ENCODE peak calls at places on chromosomes 7 and 10, in seven cellular contexts. One of them, this sample, is unnamed.

GRCh38 chr7:86904949-86905834 is 154.3 kb downstream of the ELAPOR2 start:
- DNase-seq in esophagus squamous epithelium: no peak
- DNase-seq in GM23338: peak; percentile 67
- DNase-seq in AG04450: no peak
- DNase-seq in dorsolateral prefrontal cortex: no peak
- DNase-seq in kidney: no peak
- DNase-seq in fibroblast of lung: peak; percentile 8
- DNase-seq in this sample: no peak

GRCh38 chr7:17535776-17536175 is 237.3 kb downstream of the AHR start:
- DNase-seq in esophagus squamous epithelium: no peak
- DNase-seq in GM23338: no peak
- DNase-seq in AG04450: no peak
- DNase-seq in dorsolateral prefrontal cortex: no peak
- DNase-seq in kidney: no peak
- DNase-seq in fibroblast of lung: peak; percentile 87
- DNase-seq in this sample: no peak

GRCh38 chr7:17405786-17406185 is 107.3 kb downstream of the AHR start:
- DNase-seq in esophagus squamous epithelium: no peak
- DNase-seq in GM23338: no peak
- DNase-seq in AG04450: peak; percentile 76
- DNase-seq in dorsolateral prefrontal cortex: no peak
- DNase-seq in kidney: no peak
- DNase-seq in fibroblast of lung: peak; percentile 97
- DNase-seq in this sample: no peak

GRCh38 chr10:28774051-28774995 is 97.0 kb downstream of the BAMBI start:
- DNase-seq in esophagus squamous epithelium: no peak
- DNase-seq in GM23338: no peak
- DNase-seq in AG04450: no peak
- DNase-seq in dorsolateral prefrontal cortex: no peak
- DNase-seq in kidney: no peak
- DNase-seq in fibroblast of lung: no peak
- DNase-seq in this sample: no peak

GRCh38 chr7:47635091-47636090 is 53.5 kb upstream of the TNS3 start:
- DNase-seq in esophagus squamous epithelium: no peak
- DNase-seq in GM23338: peak; percentile 50
- DNase-seq in AG04450: no peak
- DNase-seq in dorsolateral prefrontal cortex: no peak
- DNase-seq in kidney: peak; percentile 82
- DNase-seq in fibroblast of lung: no peak
- DNase-seq in this sample: no peak

GRCh38 chr10:99551158-99551557 is 18.4 kb downstream of the NKX2-3 start:
- DNase-seq in esophagus squamous epithelium: no peak
- DNase-seq in GM23338: no peak
- DNase-seq in AG04450: peak; percentile 15
- DNase-seq in dorsolateral prefrontal cortex: no peak
- DNase-seq in kidney: no peak
- DNase-seq in fibroblast of lung: peak; percentile 38
- DNase-seq in this sample: no peak

GRCh38 chr7:28855538-28856217 is 102.5 kb downstream of the TRIL start:
- DNase-seq in esophagus squamous epithelium: no peak
- DNase-seq in GM23338: no peak
- DNase-seq in AG04450: peak; percentile 87
- DNase-seq in dorsolateral prefrontal cortex: no peak
- DNase-seq in kidney: no peak
- DNase-seq in fibroblast of lung: peak; percentile 99
- DNase-seq in this sample: no peak

GRCh38 chr10:96971324-96971723 is 139.2 kb downstream of the LCOR start:
- DNase-seq in esophagus squamous epithelium: no peak
- DNase-seq in GM23338: no peak
- DNase-seq in AG04450: no peak
- DNase-seq in dorsolateral prefrontal cortex: no peak
- DNase-seq in kidney: no peak
- DNase-seq in fibroblast of lung: no peak
- DNase-seq in this sample: no peak

DNA sequence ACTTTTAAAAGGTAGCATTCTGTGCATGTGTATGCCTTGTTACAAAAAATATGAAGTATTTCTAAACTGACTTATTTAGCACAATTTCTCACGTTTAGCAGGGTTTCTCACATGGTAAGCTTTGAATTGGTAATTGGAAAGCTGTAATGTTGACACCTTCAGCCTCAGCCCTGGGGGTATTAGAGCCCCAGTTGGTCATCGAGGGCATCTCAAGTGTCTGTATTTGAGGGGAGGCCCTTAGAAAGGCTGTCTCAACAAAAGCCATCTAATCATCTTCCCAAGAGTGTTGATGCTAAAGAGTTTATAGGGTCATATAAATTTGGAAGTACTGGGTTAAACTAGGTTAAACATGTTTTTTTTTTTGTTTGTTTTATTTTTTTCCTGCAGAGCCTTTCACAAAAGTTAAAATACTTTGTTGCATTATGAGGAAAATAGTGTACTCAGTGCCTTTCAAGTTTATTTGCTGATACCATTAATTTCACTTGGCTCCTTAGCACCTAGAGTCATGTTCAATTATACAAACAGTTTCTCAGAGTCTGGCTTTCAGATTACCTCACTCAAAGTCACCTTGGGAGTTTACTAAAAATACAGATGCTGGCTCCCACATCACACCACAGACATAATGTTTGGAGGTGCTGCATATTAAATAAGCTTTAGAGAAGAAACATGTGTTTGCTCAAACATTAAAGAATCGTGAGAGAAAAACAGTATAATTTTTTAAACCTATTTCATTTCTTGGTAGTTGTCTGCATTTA is 134.1 kb downstream of the CD36 start:
- DNase-seq in esophagus squamous epithelium: no peak
- DNase-seq in GM23338: peak; percentile 27
- DNase-seq in AG04450: no peak
- DNase-seq in dorsolateral prefrontal cortex: no peak
- DNase-seq in kidney: no peak
- DNase-seq in fibroblast of lung: no peak
- DNase-seq in this sample: no peak
- H3K27ac ChIP-seq in esophagus squamous epithelium: no peak overlapping the region
- H3K27ac ChIP-seq in GM23338: no peak overlapping the region
- H3K27ac ChIP-seq in AG04450: no peak overlapping the region
- H3K27ac ChIP-seq in dorsolateral prefrontal cortex: no peak overlapping the region
- H3K27ac ChIP-seq in kidney: peak overlapping the region; percentile 28
- H3K27ac ChIP-seq in fibroblast of lung: no peak overlapping the region
- H3K27ac ChIP-seq in this sample: no peak overlapping the region

GRCh38 chr7:44291066-44291732 is 34.2 kb downstream of the CAMK2B start:
- DNase-seq in esophagus squamous epithelium: no peak
- DNase-seq in GM23338: no peak
- DNase-seq in AG04450: peak; percentile 69
- DNase-seq in dorsolateral prefrontal cortex: peak; percentile 33
- DNase-seq in kidney: peak; percentile 89
- DNase-seq in fibroblast of lung: peak; percentile 64
- DNase-seq in this sample: no peak

GRCh38 chr7:44292876-44293560 is 32.4 kb downstream of the CAMK2B start:
- DNase-seq in esophagus squamous epithelium: no peak
- DNase-seq in GM23338: no peak
- DNase-seq in AG04450: no peak
- DNase-seq in dorsolateral prefrontal cortex: peak; percentile 18
- DNase-seq in kidney: peak; percentile 48
- DNase-seq in fibroblast of lung: no peak
- DNase-seq in this sample: no peak

GRCh38 chr7:44290250-44290616 is 35.2 kb downstream of the CAMK2B start:
- DNase-seq in esophagus squamous epithelium: no peak
- DNase-seq in GM23338: no peak
- DNase-seq in AG04450: no peak
- DNase-seq in dorsolateral prefrontal cortex: peak; percentile 32
- DNase-seq in kidney: peak; percentile 60
- DNase-seq in fibroblast of lung: no peak
- DNase-seq in this sample: no peak

GRCh38 chr7:44292418-44292817 is 33.0 kb downstream of the CAMK2B start:
- DNase-seq in esophagus squamous epithelium: no peak
- DNase-seq in GM23338: no peak
- DNase-seq in AG04450: no peak
- DNase-seq in dorsolateral prefrontal cortex: no peak
- DNase-seq in kidney: no peak
- DNase-seq in fibroblast of lung: no peak
- DNase-seq in this sample: no peak

GRCh38 chr7:44291733-44292395 is 33.5 kb downstream of the CAMK2B start:
- DNase-seq in esophagus squamous epithelium: no peak
- DNase-seq in GM23338: no peak
- DNase-seq in AG04450: no peak
- DNase-seq in dorsolateral prefrontal cortex: peak; percentile 14
- DNase-seq in kidney: peak; percentile 12
- DNase-seq in fibroblast of lung: no peak
- DNase-seq in this sample: no peak
- H3K27ac ChIP-seq in esophagus squamous epithelium: no peak overlapping the region
- H3K27ac ChIP-seq in GM23338: no peak overlapping the region
- H3K27ac ChIP-seq in AG04450: peak overlapping the region; percentile 47
- H3K27ac ChIP-seq in dorsolateral prefrontal cortex: peak overlapping the region; percentile 6
- H3K27ac ChIP-seq in kidney: peak overlapping the region; percentile 68
- H3K27ac ChIP-seq in fibroblast of lung: no peak overlapping the region
- H3K27ac ChIP-seq in this sample: no peak overlapping the region

GRCh38 chr10:55491712-55492111 is 690.7 kb upstream of the PCDH15 start:
- DNase-seq in esophagus squamous epithelium: no peak
- DNase-seq in GM23338: no peak
- DNase-seq in AG04450: no peak
- DNase-seq in dorsolateral prefrontal cortex: no peak
- DNase-seq in kidney: no peak
- DNase-seq in fibroblast of lung: no peak
- DNase-seq in this sample: no peak

DNA sequence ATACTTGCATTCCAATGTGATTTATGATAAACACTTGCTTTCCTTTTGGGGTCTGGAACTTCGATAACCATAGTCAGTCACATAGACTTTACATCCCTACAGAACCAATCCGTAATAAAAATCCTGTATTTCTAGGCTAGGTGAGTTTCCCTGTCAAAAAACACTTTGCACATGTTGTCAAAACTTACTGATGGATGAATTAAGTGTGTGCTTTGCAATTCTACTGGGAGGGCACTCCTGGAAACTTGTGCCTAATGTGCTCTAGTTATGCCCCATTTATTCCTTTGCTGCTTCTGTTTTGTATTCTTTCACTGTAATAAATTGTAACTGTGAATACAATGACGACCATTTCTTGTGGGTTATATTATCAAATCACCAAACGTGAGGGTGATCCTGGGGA is 684.8 kb upstream of the PCDH15 start:
- DNase-seq in esophagus squamous epithelium: no peak
- DNase-seq in GM23338: no peak
- DNase-seq in AG04450: no peak
- DNase-seq in dorsolateral prefrontal cortex: no peak
- DNase-seq in kidney: no peak
- DNase-seq in fibroblast of lung: no peak
- DNase-seq in this sample: no peak
- H3K27ac ChIP-seq in esophagus squamous epithelium: no peak overlapping the region
- H3K27ac ChIP-seq in GM23338: no peak overlapping the region
- H3K27ac ChIP-seq in AG04450: no peak overlapping the region
- H3K27ac ChIP-seq in dorsolateral prefrontal cortex: no peak overlapping the region
- H3K27ac ChIP-seq in kidney: no peak overlapping the region
- H3K27ac ChIP-seq in fibroblast of lung: no peak overlapping the region
- H3K27ac ChIP-seq in this sample: no peak overlapping the region

DNA sequence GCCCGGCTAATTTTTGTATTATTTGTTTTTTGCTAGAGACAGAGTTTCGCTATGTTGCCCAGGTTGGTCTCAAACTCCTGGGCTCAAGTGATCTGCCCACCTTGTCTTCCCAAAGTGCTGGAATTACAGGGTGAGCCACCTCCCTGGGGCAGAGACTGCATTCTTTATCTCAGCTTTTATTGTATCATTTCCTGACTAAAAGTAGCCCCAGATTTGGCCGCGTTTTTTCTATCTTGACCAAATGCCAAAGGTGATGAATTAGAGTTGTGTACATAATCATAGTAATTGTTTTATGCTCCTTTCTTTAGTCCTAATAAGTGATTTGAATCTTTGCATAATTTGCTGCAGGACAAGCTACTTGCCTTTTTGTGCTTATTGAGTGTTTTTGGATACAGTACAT is 3.1 kb upstream of the SMNDC1 start:
- DNase-seq in esophagus squamous epithelium: no peak
- DNase-seq in GM23338: no peak
- DNase-seq in AG04450: no peak
- DNase-seq in dorsolateral prefrontal cortex: no peak
- DNase-seq in kidney: no peak
- DNase-seq in fibroblast of lung: no peak
- DNase-seq in this sample: no peak
- H3K27ac ChIP-seq in esophagus squamous epithelium: no peak overlapping the region
- H3K27ac ChIP-seq in GM23338: no peak overlapping the region
- H3K27ac ChIP-seq in AG04450: no peak overlapping the region
- H3K27ac ChIP-seq in dorsolateral prefrontal cortex: no peak overlapping the region
- H3K27ac ChIP-seq in kidney: no peak overlapping the region
- H3K27ac ChIP-seq in fibroblast of lung: no peak overlapping the region
- H3K27ac ChIP-seq in this sample: no peak overlapping the region

GRCh38 chr10:104316321-104317099 is 21.8 kb downstream of the ITPRIP start:
- DNase-seq in esophagus squamous epithelium: no peak
- DNase-seq in GM23338: no peak
- DNase-seq in AG04450: no peak
- DNase-seq in dorsolateral prefrontal cortex: no peak
- DNase-seq in kidney: no peak
- DNase-seq in fibroblast of lung: no peak
- DNase-seq in this sample: no peak

GRCh38 chr10:104318810-104319684 is 19.2 kb downstream of the ITPRIP start:
- DNase-seq in esophagus squamous epithelium: no peak
- DNase-seq in GM23338: no peak
- DNase-seq in AG04450: no peak
- DNase-seq in dorsolateral prefrontal cortex: no peak
- DNase-seq in kidney: peak; percentile 59
- DNase-seq in fibroblast of lung: no peak
- DNase-seq in this sample: no peak

GRCh38 chr10:104315486-104315921 is 22.8 kb downstream of the ITPRIP start:
- DNase-seq in esophagus squamous epithelium: no peak
- DNase-seq in GM23338: no peak
- DNase-seq in AG04450: no peak
- DNase-seq in dorsolateral prefrontal cortex: no peak
- DNase-seq in kidney: no peak
- DNase-seq in fibroblast of lung: no peak
- DNase-seq in this sample: no peak

GRCh38 chr10:104317195-104318095 is 20.8 kb downstream of the ITPRIP start:
- DNase-seq in esophagus squamous epithelium: no peak
- DNase-seq in GM23338: no peak
- DNase-seq in AG04450: no peak
- DNase-seq in dorsolateral prefrontal cortex: peak; percentile 21
- DNase-seq in kidney: peak; percentile 45
- DNase-seq in fibroblast of lung: peak; percentile 74
- DNase-seq in this sample: no peak

GRCh38 chr10:104318096-104318725 is 20.1 kb downstream of the ITPRIP start:
- DNase-seq in esophagus squamous epithelium: no peak
- DNase-seq in GM23338: no peak
- DNase-seq in AG04450: no peak
- DNase-seq in dorsolateral prefrontal cortex: no peak
- DNase-seq in kidney: peak; percentile 33
- DNase-seq in fibroblast of lung: no peak
- DNase-seq in this sample: no peak
- H3K27ac ChIP-seq in esophagus squamous epithelium: peak overlapping the region; percentile 94
- H3K27ac ChIP-seq in GM23338: no peak overlapping the region
- H3K27ac ChIP-seq in AG04450: no peak overlapping the region
- H3K27ac ChIP-seq in dorsolateral prefrontal cortex: no peak overlapping the region
- H3K27ac ChIP-seq in kidney: no peak overlapping the region
- H3K27ac ChIP-seq in fibroblast of lung: peak overlapping the region; percentile 69
- H3K27ac ChIP-seq in this sample: no peak overlapping the region